ENCODE peak calls at places on chromosomes 7 and 10, in five cellular contexts. T is body of pancreas; X is stomach; V is CD4-positive, alpha-beta memory T cell; K is CD4-positive, alpha-beta T cell. U is an unnamed sample. For H3K9me3, the result is how much of the 10 kb centered on the place peaks cover.

GRCh38 chr7:101823596-101823995 is 6.2 kb downstream of the CUX1 start:
- DNase-seq in T (no peak), X (no peak), V (no peak), K (no peak), U (no peak)

GRCh38 chr7:80335473-80336232 is 176.2 kb downstream of the GNAT3 start:
- DNase-seq in T (no peak), X (no peak), V (no peak), K (no peak), U (no peak)

GRCh38 chr7:35374858-35375257 is 121.0 kb upstream of the TBX20 start:
- DNase-seq in T (no peak), X (no peak), V (no peak), K (no peak), U (no peak)

GRCh38 chr10:75952093-75952492 is 520.7 kb downstream of the LRMDA start:
- DNase-seq in T (no peak), X (no peak), V (no peak), K (no peak), U (no peak)

GRCh38 chr10:48287417-48288391 is 13.2 kb upstream of the FRMPD2 start:
- DNase-seq in T (peak), X (peak), V (no peak), K (no peak), U (no peak)

GRCh38 chr7:123749537-123749857 is 694 bp upstream of the WASL start:
- DNase-seq in T (no peak), X (no peak), V (no peak), K (no peak), U (no peak)

GRCh38 chr10:121312582-121312981 is 285.7 kb downstream of the FGFR2 start:
- DNase-seq in T (no peak), X (no peak), V (no peak), K (no peak), U (no peak)

GRCh38 chr10:11236234-11236633 is 218.6 kb downstream of the CELF2 start:
- DNase-seq in T (no peak), X (no peak), V (peak), K (no peak), U (no peak)

GRCh38 chr7:135923700-135924261 is 53.4 kb downstream of the MTPN start:
- DNase-seq in T (no peak), X (no peak), V (no peak), K (no peak), U (no peak)

GRCh38 chr7:116897661-116898060 is 35.3 kb downstream of the CAPZA2 start:
- DNase-seq in T (no peak), X (no peak), V (no peak), K (no peak), U (no peak)

GRCh38 chr10:111240348-111240747 is 163.5 kb downstream of the ADRA2A start:
- DNase-seq in T (no peak), X (no peak), V (no peak), K (no peak), U (no peak)

DNA sequence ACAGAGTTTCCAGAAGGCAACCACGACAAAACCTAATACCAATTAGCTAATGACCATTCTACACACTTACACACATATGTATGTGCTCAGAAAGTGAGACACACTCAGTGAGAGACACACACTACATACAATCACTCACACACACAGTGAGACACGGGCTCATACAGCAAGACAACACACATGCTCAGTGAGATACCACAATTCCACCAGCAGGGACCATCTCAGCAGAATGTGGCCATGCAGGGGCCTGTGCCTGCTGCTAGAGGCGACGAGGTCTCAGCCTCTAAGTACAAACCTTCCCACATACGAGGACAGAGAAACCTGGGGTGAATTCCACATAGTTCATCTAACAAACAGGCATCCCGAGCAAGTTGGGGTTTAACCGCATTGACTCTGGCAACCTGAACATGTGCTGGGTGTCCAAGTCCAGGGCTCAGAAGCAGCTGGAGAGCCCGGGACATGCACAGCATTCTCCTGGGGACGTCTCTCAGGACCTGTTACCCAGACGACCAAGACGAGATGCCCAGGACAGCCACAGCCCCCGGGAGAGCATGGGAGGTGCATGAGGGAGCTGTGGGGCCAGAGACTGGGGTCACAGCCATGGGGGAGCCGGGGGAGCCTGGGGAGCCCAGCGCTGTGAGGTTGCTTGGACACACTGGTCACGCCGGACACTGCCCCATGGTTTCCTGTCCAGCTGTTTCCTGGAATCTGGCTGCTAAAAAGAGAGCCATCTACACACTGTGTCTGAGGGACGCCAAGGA is 523.6 kb downstream of the PTPRN2 start:
- DNase-seq in T (no peak), X (no peak), V (no peak), K (no peak), U (no peak)
- H3K9me3 ChIP-seq in T (under half), X (under half), V (under half), K (under half), U (under half)

DNA sequence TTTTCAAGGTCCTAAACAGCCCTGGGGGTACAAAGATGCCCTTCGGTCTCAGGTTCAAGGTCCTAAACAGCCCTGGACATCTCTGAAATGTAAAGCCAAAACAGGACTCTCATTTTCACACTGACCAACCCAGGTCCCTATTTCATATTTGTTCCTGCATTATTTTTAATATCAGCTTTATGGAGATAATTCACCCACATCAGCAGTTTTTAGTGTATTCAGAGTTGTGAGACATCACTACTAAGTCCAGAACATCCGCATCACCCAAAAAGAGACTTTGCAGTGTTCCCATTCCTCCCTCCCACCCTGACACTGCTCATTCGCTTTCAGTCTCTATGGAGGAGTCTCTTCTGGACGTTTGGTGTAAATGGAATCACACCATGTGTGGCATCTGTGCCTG is 420.2 kb downstream of the PTPRN2 start:
- DNase-seq in T (no peak), X (no peak), V (no peak), K (no peak), U (no peak)
- H3K9me3 ChIP-seq in T (under half), X (under half), V (under half), K (under half), U (under half)

GRCh38 chr7:157112706-157113105 is 26.0 kb upstream of the UBE3C start:
- DNase-seq in T (no peak), X (no peak), V (no peak), K (no peak), U (no peak)

GRCh38 chr7:157116762-157117161 is 22.0 kb upstream of the UBE3C start:
- DNase-seq in T (no peak), X (no peak), V (no peak), K (no peak), U (no peak)

GRCh38 chr7:157113607-157114006 is 25.1 kb upstream of the UBE3C start:
- DNase-seq in T (no peak), X (no peak), V (no peak), K (no peak), U (no peak)

DNA sequence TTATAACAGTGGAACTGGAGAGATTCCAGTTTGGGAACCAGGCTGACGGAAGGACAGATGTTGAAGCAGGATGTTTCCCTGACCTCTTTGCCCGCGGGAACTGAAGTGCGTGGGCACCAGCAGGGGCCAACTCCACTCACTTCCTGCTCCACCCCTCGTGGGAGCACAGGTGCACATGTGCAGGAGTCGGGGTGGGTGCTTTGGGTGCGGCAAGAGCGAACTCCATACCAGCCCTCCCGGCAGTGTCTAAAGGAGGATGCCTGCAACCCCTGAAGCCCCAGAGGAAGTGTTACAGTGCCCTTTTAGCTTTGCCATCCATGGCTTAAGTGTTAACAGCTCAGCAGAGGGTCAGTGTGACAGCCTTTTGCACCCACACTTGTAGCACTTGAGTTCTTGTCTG is 27.4 kb upstream of the UBE3C start:
- DNase-seq in T (no peak), X (no peak), V (no peak), K (no peak), U (no peak)
- H3K9me3 ChIP-seq in T (under half), X (under half), V (under half), K (under half), U (under half)

DNA sequence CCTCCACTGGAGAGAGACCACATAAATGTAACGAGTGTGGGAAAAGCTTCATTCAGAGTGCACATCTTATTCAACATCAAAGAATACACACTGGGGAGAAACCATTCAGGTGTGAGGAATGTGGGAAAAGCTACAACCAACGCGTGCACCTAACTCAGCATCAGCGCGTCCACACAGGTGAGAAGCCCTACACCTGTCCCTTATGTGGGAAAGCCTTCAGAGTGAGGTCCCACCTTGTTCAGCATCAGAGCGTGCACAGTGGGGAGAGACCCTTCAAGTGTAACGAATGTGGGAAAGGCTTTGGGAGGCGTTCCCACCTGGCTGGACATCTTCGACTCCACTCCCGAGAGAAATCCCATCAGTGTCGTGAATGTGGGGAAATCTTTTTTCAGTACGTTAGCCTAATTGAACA is 20.6 kb downstream of the FAM200A start:
- DNase-seq in T (no peak), X (no peak), V (no peak), K (no peak), U (no peak)
- H3K9me3 ChIP-seq in T (under half), X (half or more), V (under half), K (under half), U (under half)

GRCh38 chr7:5673125-5673524 is 108.3 kb downstream of the RNF216 start:
- DNase-seq in T (no peak), X (no peak), V (no peak), K (no peak), U (no peak)

GRCh38 chr7:5671053-5671452 is 110.4 kb downstream of the RNF216 start:
- DNase-seq in T (no peak), X (no peak), V (no peak), K (no peak), U (no peak)

GRCh38 chr7:5670173-5670933 is 111.1 kb downstream of the RNF216 start:
- DNase-seq in T (no peak), X (no peak), V (no peak), K (no peak), U (no peak)

GRCh38 chr7:5667391-5667790 is 114.1 kb downstream of the RNF216 start:
- DNase-seq in T (no peak), X (peak), V (no peak), K (no peak), U (no peak)

DNA sequence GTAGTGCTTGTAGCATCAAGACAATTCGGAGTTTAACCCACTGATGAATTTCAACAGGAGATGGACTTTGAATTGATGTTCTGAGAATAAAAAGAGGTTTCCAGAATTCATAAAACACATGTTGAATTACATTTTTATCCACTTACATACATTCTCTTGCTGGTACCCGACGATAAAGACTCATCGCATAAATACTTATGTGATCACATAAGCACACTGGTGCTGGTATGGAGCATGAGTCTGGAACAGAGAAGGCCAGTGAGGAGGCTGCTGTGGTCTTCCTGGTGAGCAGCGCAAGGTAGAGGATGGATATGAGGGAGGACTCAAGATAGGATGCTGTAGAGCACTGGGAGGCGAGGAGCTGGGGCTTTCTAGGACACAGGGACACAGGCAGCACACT is 109.0 kb downstream of the RNF216 start:
- DNase-seq in T (no peak), X (no peak), V (no peak), K (no peak), U (no peak)
- H3K9me3 ChIP-seq in T (under half), X (under half), V (under half), K (under half), U (under half)

DNA sequence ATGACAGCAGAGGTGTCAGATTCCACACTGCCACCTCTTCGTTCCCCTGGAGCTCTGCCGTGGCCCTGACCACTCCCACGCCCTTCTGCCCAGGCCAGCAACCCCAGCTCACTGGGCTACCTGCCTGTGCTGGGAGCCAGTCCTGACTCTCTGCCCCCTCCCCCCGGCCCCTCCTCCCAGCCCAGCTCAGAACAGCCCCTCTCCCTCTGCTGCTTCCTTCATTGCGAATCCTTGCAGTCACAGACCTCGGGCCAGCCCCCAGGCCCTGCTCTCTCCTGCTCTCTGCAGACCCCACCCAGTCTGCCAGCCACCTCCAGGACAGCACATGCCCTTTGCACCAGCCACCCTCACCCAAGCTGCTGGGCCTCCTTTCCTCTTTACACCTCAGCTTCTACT is 60.4 kb downstream of the TCERG1L start:
- DNase-seq in T (no peak), X (no peak), V (no peak), K (no peak), U (no peak)
- H3K9me3 ChIP-seq in T (under half), X (under half), V (under half), K (under half), U (under half)

DNA sequence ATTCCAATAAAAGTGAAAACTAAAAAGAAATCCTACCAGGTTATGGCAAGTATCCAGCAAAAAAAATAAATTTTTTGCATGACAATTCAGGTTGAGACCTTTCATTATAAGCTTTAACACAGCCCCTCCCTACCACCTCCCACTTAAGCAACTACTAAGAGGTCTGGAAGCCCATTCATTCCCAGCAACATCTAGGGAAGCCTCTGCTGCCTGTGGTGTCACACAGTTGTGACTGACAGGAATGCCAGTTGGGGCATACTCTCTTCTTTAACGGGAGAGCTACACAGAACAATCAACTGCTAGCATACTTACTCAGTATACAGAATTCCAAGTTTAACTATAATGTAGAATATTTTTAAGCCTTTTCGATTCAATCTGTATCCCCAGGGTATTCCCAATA is 27.8 kb downstream of the ABI1 start:
- DNase-seq in T (no peak), X (no peak), V (no peak), K (no peak), U (no peak)
- H3K9me3 ChIP-seq in T (under half), X (under half), V (under half), K (under half), U (under half)

DNA sequence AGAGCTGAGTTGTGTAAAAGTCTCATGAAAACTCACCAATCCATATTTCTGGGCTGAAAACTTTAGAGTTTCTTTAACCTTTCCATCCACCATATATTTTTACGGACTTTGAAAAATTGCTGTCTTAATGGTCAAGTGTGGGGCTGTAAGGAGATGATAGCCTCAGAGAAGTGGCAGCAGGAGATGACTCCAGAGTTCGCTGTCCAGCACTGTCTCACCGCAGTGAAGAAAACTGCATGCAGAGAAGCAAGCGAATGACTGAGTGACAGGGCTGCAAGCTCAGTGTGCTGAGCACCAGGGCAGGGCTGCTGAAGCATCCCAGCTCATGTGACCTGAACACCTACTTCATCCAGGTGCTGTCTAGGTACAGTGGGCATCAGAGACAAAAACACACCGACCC is 564.5 kb downstream of the ACTR3B start:
- DNase-seq in T (no peak), X (no peak), V (no peak), K (no peak), U (no peak)
- H3K9me3 ChIP-seq in T (under half), X (under half), V (under half), K (under half), U (under half)

GRCh38 chr7:71361633-71362032 is 229.7 kb downstream of the GALNT17 start:
- DNase-seq in T (no peak), X (no peak), V (no peak), K (no peak), U (no peak)
- H3K9me3 ChIP-seq in T (under half), X (under half), V (under half), K (under half), U (under half)

U was measured in T-helper 17 cell.